ENCODE peak calls at places on chromosomes 5 and 9, in seven cellular contexts. C is GM12864; I is MM.1S; F is ACHN; V is NCI-H146; N is GF-D8; G is stimulated activated CD8-positive, alpha-beta memory T cell treated with anti-CD3 and anti-CD28 coated beads, Interleukin-7, amount 100 ng/mL, for 1 hour. E is an unnamed sample.

GRCh38 chr5:10199700-10200099 is 50.0 kb downstream of the ATPSCKMT start:
- DNase-seq in V (no peak), F (no peak), C (no peak), I (no peak), N (no peak), G (no peak), E (no peak)

GRCh38 chr9:138042640-138043039 is 165.1 kb downstream of the CACNA1B start:
- DNase-seq in F (no peak), C (no peak), N (no peak), I (no peak), V (no peak), G (no peak), E (no peak)

GRCh38 chr5:157172408-157172807 is 6.3 kb upstream of the GARIN3 start:
- DNase-seq in G (peak), F (no peak), N (no peak), I (peak), V (no peak), C (peak), E (no peak)

GRCh38 chr5:124706729-124707361 is 39.6 kb downstream of the ZNF608 start:
- DNase-seq in C (no peak), F (no peak), N (no peak), I (no peak), V (peak), G (no peak), E (peak)

GRCh38 chr5:34487956-34488355 is 168.2 kb upstream of the RAI14 start:
- DNase-seq in G (no peak), V (no peak), I (no peak), C (no peak), F (no peak), N (no peak), E (no peak)

GRCh38 chr5:140806834-140807775 is at the start of gene PCDHA4:
- DNase-seq in F (no peak), V (peak), C (no peak), G (no peak), N (no peak), I (no peak), E (peak)

GRCh38 chr9:109062543-109062942 is 49.2 kb upstream of the CTNNAL1 start:
- DNase-seq in G (no peak), N (no peak), F (no peak), V (no peak), I (no peak), C (no peak), E (no peak)

GRCh38 chr5:111224561-111224989 is 391 bp downstream of the CAMK4 start:
- DNase-seq in G (no peak), C (no peak), V (no peak), F (no peak), N (no peak), I (no peak), E (no peak)

GRCh38 chr9:80932181-80932580 is 757.2 kb downstream of the TLE1 start:
- DNase-seq in V (no peak), N (no peak), F (no peak), G (no peak), C (no peak), I (no peak), E (no peak)

GRCh38 chr5:3230254-3230653 is 365.4 kb upstream of the IRX1 start:
- DNase-seq in N (no peak), I (no peak), F (no peak), G (no peak), C (no peak), V (no peak), E (no peak)

GRCh38 chr5:20113031-20113685 is 125.2 kb upstream of the CDH18 start:
- DNase-seq in N (no peak), I (no peak), V (no peak), G (no peak), C (no peak), F (no peak), E (peak)

GRCh38 chr5:34655354-34655991 is 655 bp upstream of the RAI14 start:
- DNase-seq in I (peak), G (no peak), V (peak), N (no peak), F (peak), C (no peak), E (peak)

GRCh38 chr5:29037716-29038115 is 1999.3 kb upstream of the CDH9 start:
- DNase-seq in C (no peak), I (no peak), F (no peak), N (no peak), G (no peak), V (no peak), E (no peak)

GRCh38 chr5:158705901-158706300 is 393.8 kb downstream of the EBF1 start:
- DNase-seq in I (no peak), C (no peak), V (no peak), G (no peak), F (no peak), N (no peak), E (no peak)

GRCh38 chr5:163790497-163790896 is 285.1 kb downstream of the MAT2B start:
- DNase-seq in C (no peak), I (no peak), G (no peak), V (no peak), N (no peak), F (no peak), E (no peak)

GRCh38 chr9:123278361-123278760 is 10.0 kb upstream of the STRBP start:
- DNase-seq in C (no peak), G (no peak), I (no peak), N (no peak), F (no peak), V (no peak), E (no peak)

GRCh38 chr9:85978496-85978895 is 37.5 kb downstream of the NAA35 start:
- DNase-seq in V (no peak), N (no peak), I (no peak), G (no peak), C (no peak), F (no peak), E (no peak)

GRCh38 chr9:96014078-96014477 is 138.6 kb downstream of the ERCC6L2 start:
- DNase-seq in N (no peak), G (no peak), V (no peak), F (no peak), C (no peak), I (no peak), E (no peak)

GRCh38 chr9:125428060-125428481 is 166.4 kb downstream of the GAPVD1 start:
- DNase-seq in G (no peak), F (peak), C (no peak), N (no peak), V (peak), I (peak), E (no peak)

GRCh38 chr5:178777557-178777956 is 47.1 kb upstream of the ZNF354A start:
- DNase-seq in G (no peak), F (no peak), C (no peak), N (peak), V (no peak), I (no peak), E (no peak)

GRCh38 chr5:129074903-129075302 is 19.6 kb upstream of the ISOC1 start:
- DNase-seq in V (no peak), G (no peak), C (no peak), F (no peak), N (no peak), I (no peak), E (no peak)

GRCh38 chr5:122375801-122376200 is 63.8 kb downstream of the SNCAIP start:
- DNase-seq in G (no peak), V (no peak), N (no peak), I (no peak), C (no peak), F (no peak), E (no peak)

GRCh38 chr5:65625743-65626142 is 916 bp downstream of the SHLD3 start:
- DNase-seq in G (no peak), N (no peak), C (no peak), I (no peak), F (no peak), V (no peak), E (no peak)

GRCh38 chr5:53249529-53249928 is 140.0 kb upstream of the MOCS2 start:
- DNase-seq in F (no peak), N (no peak), V (no peak), G (no peak), C (no peak), I (no peak), E (no peak)

GRCh38 chr9:20624201-20625002 is 2.1 kb upstream of the MLLT3 start:
- DNase-seq in V (peak), I (peak), N (peak), G (no peak), F (no peak), C (peak), E (peak)

GRCh38 chr9:20253635-20254034 is 368.7 kb downstream of the MLLT3 start:
- DNase-seq in V (no peak), G (no peak), I (no peak), F (no peak), C (no peak), N (no peak), E (no peak)

GRCh38 chr5:81228084-81228483 is 5.0 kb upstream of the CKMT2 start:
- DNase-seq in C (no peak), N (no peak), F (no peak), G (no peak), V (no peak), I (no peak), E (no peak)

GRCh38 chr9:4237748-4238511 is 61.9 kb downstream of the GLIS3 start:
- DNase-seq in G (no peak), C (no peak), I (no peak), N (no peak), V (no peak), F (peak), E (no peak)

GRCh38 chr5:77679791-77680190 is 41.3 kb upstream of the OTP start:
- DNase-seq in I (no peak), V (no peak), G (no peak), C (no peak), N (peak), F (no peak), E (no peak)

GRCh38 chr5:111461261-111461671 is 51.1 kb downstream of the STARD4 start:
- DNase-seq in C (no peak), N (no peak), F (no peak), V (peak), G (no peak), I (no peak), E (peak)

GRCh38 chr9:1005043-1005667 is 28.7 kb downstream of the DMRT3 start:
- DNase-seq in F (peak), N (peak), G (no peak), I (peak), C (peak), V (peak), E (peak)

GRCh38 chr5:180785151-180785781 is 17.3 kb downstream of the MGAT1 start:
- DNase-seq in G (no peak), N (no peak), V (no peak), I (no peak), C (no peak), F (no peak), E (no peak)

GRCh38 chr9:126499005-126499910 is 114.5 kb upstream of the LMX1B start:
- DNase-seq in V (peak), I (peak), N (no peak), F (peak), G (no peak), C (no peak), E (peak)

E was measured in NCI-H748 treated with DMSO at 0.1 percent for 48 hours.